ENCODE peak calls at places on chromosomes 13 and 19, in six cellular contexts. O is pancreas; G is transverse colon; R is A673; U is CD8-positive, alpha-beta T cell; H is neural progenitor cell. A is an unnamed sample.

GRCh38 chr13:66858163-66858562 is 372.0 kb downstream of the PCDH9 start:
- DNase-seq in R (no peak), G (no peak), O (no peak), U (no peak), H (no peak), A (no peak)

GRCh38 chr19:42140125-42140754 is 8.0 kb upstream of the POU2F2 start:
- DNase-seq in O (peak; percentile 54), R (peak; percentile 56), U (no peak), G (peak; percentile 48), H (peak; percentile 90), A (peak; percentile 74)

GRCh38 chr13:69591437-69591836 is 516.2 kb upstream of the ATXN8OS start:
- DNase-seq in O (no peak), H (no peak), U (no peak), R (no peak), G (no peak), A (no peak)

GRCh38 chr19:8666814-8667405 is 31.7 kb downstream of the ACTL9 start:
- DNase-seq in R (no peak), H (no peak), G (no peak), U (no peak), O (no peak), A (no peak)

GRCh38 chr19:40807147-40808020 is 8.4 kb downstream of the EGLN2 start:
- DNase-seq in O (no peak), R (no peak), H (peak; percentile 51), U (no peak), G (no peak), A (peak; percentile 70)

GRCh38 chr13:27353166-27353583 is 71.2 kb upstream of the GTF3A start:
- DNase-seq in H (no peak), G (no peak), O (no peak), R (no peak), U (no peak), A (no peak)

GRCh38 chr19:4301590-4302237 is 475 bp downstream of the TMIGD2 start:
- DNase-seq in H (peak; percentile 32), U (no peak), R (no peak), G (no peak), O (no peak), A (no peak)

GRCh38 chr19:480016-480855 is 16.1 kb upstream of the MADCAM1 start:
- DNase-seq in R (peak; percentile 85), H (peak; percentile 84), U (peak; percentile 24), G (peak; percentile 77), O (peak; percentile 85), A (peak; percentile 90)

GRCh38 chr13:108086678-108087077 is 128.7 kb downstream of the LIG4 start:
- DNase-seq in G (no peak), R (peak; percentile 64), O (no peak), U (no peak), H (peak; percentile 18), A (no peak)

GRCh38 chr13:79492313-79492798 is 11.4 kb downstream of the NDFIP2 start:
- DNase-seq in O (no peak), H (no peak), R (no peak), G (no peak), U (no peak), A (no peak)

GRCh38 chr19:33499248-33499647 is 22.3 kb downstream of the PEPD start:
- DNase-seq in U (no peak), O (no peak), G (no peak), H (no peak), R (no peak), A (no peak)

GRCh38 chr13:34863360-34864135 is 78.5 kb upstream of the NBEA start:
- DNase-seq in G (no peak), R (peak; percentile 21), U (no peak), H (no peak), O (no peak), A (no peak)

GRCh38 chr19:10835089-10835753 is 791 bp downstream of the TMED1 start:
- DNase-seq in U (no peak), O (no peak), G (no peak), H (no peak), R (no peak), A (no peak)

GRCh38 chr19:17999685-18000479 is 8.1 kb upstream of the ARRDC2 start:
- DNase-seq in G (peak; percentile 60), U (no peak), H (no peak), O (no peak), R (no peak), A (peak; percentile 63)

GRCh38 chr13:93265800-93266199 is 39.2 kb downstream of the GPC6 start:
- DNase-seq in H (no peak), U (no peak), O (no peak), R (no peak), G (no peak), A (no peak)

GRCh38 chr13:87821512-87821911 is 150.3 kb downstream of the SLITRK5 start:
- DNase-seq in O (no peak), G (no peak), R (no peak), U (no peak), H (no peak), A (no peak)

GRCh38 chr19:28185646-28186045 is 1027.3 kb downstream of the UQCRFS1 start:
- DNase-seq in O (no peak), H (no peak), R (no peak), U (no peak), G (no peak), A (no peak)

GRCh38 chr19:38617764-38618589 is at the start of gene MAP4K1:
- DNase-seq in O (peak; percentile 40), G (peak; percentile 78), U (peak; percentile 36), H (peak; percentile 20), R (no peak), A (peak; percentile 74)

DNA sequence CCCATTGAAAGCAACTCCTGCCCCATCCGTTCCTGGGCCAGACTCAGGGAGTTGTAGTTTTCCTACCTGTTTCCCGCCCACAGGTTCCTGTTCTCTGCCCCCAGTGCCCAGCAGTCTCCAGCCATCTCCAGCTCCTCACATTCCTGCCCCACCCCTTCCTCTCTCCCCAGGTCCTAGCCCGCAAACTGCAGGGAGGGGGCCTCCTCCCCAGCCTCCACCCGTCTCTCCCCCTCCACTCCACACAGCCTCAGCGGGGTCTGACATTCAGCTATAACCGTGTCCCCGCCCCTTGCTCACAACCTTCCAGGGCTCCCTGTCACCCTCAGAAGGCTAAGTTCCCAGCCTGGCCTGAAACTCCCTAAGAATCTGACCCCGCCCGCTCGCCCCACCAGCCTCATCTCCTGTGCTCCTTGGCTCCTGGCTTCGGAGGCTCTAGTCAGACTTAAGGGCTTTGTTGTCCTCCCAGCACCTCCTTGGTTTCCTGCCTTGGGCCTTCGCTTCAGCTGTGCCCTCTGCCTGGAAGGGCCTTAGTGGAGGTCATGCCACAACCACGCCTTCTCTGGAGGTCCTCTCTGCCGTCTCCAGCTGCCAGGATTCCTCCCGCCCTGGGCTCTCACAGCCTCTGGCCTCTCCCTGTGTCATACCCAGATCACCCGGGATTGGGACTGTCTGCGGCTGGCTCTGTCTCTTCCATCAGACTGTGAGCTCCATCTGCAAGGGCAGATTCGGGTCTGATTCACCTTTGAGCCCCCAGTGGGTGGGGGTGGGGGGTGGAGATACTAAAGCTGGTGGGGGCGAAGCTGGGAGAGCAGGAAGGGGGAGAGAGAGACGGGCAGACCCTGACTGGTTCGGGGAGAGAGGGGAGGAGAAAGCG is 5.1 kb upstream of the SPACA6 start:
- DNase-seq in H (peak; percentile 72), G (peak; percentile 48), U (no peak), R (peak; percentile 21), O (peak; percentile 52), A (no peak)
- H3K4me3 ChIP-seq in H (peak overlapping the region; percentile 86), G (peak overlapping the region; percentile 22), U (no peak overlapping the region), R (peak overlapping the region; percentile 86), O (no peak overlapping the region), A (peak overlapping the region; percentile 85)

GRCh38 chr13:75223981-75224742 is 257.8 kb downstream of the TBC1D4 start:
- DNase-seq in U (no peak), G (no peak), O (no peak), H (no peak), R (no peak), A (no peak)
- H3K27me3 ChIP-seq in U (peaks cover 4% of the 10 kb centered on the region), G (no peaks in the 10 kb centered on the region), O (no peaks in the 10 kb centered on the region), H (no peaks in the 10 kb centered on the region), R (no peaks in the 10 kb centered on the region), A (peaks cover 6% of the 10 kb centered on the region)

GRCh38 chr19:2043269-2043641 is 7.8 kb downstream of the MKNK2 start:
- DNase-seq in H (peak; percentile 5), R (no peak), G (no peak), U (no peak), O (peak; percentile 43), A (peak; percentile 66)
- TF ChIP-seq CTCF in H (no peak), R (no peak), G (no peak), U (no peak), O (no peak), A (no peak)

GRCh38 chr13:98286814-98287213 is 109.7 kb upstream of the RNF113B start:
- DNase-seq in R (no peak), U (no peak), H (no peak), G (no peak), O (no peak), A (no peak)

GRCh38 chr13:98284677-98285076 is 107.6 kb upstream of the RNF113B start:
- DNase-seq in U (no peak), G (no peak), H (no peak), O (no peak), R (peak; percentile 26), A (no peak)

GRCh38 chr13:98285852-98286594 is 109.0 kb upstream of the RNF113B start:
- DNase-seq in O (no peak), R (peak; percentile 41), U (no peak), G (no peak), H (no peak), A (no peak)

GRCh38 chr13:98289339-98289935 is 112.4 kb upstream of the RNF113B start:
- DNase-seq in H (no peak), G (no peak), R (no peak), U (no peak), O (no peak), A (no peak)

DNA sequence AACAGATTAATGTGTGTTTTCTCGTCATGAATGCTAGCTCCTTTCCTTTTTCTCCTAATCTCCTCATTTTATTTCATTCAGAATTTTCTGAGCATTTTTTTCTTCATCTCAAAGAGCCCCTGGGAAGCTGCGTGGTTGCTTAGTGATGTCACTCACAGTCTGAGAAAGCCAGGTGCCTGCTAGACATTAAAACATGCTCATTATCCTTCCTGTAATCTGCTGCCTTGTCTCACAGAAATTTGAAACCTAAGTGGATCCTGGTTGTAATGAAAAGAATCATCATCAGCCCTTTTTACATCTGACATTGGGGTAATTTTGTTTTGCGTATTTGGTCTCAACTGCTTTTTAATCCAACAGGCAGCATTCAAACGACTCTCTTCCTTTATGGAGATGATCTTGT is 108.2 kb upstream of the RNF113B start:
- DNase-seq in R (peak; percentile 78), G (no peak), U (no peak), H (no peak), O (no peak), A (no peak)
- H3K4me3 ChIP-seq in R (peak overlapping the region; percentile 4), G (no peak overlapping the region), U (no peak overlapping the region), H (no peak overlapping the region), O (no peak overlapping the region), A (no peak overlapping the region)

DNA sequence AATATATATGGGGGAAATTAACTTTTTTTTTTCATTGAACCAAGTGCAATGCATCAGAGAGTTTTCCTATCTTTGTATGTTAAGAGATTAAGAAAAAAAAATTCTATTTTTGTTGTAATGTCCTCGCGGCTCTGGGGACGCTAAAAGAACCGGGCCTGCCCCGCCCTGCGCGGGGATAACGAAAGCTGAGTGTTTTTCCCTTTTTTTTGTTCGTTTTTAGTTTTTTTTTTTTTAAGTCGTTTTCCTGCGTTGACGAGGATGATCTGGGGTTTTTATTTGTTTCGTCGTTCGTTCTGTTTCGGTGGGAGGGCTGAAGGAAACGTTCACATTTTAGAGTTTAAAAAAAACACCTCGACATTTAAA is 5.7 kb downstream of the LYL1 start:
- DNase-seq in O (no peak), U (no peak), R (no peak), G (no peak), H (no peak), A (no peak)
- H3K27me3 ChIP-seq in O (no peaks in the 10 kb centered on the region), U (peaks cover 16% of the 10 kb centered on the region), R (no peaks in the 10 kb centered on the region), G (no peaks in the 10 kb centered on the region), H (peaks cover 97% of the 10 kb centered on the region), A (no peaks in the 10 kb centered on the region)

GRCh38 chr13:99959538-99960230 is 11.9 kb downstream of the ZIC5 start:
- DNase-seq in G (no peak), O (no peak), H (peak; percentile 68), U (no peak), R (no peak), A (no peak)
- TF ChIP-seq CTCF in G (no peak), O (no peak), H (peak; percentile 80), U (no peak), R (no peak), A (no peak)